ENCODE peak calls at places on chromosomes 12 and 14, in eight cellular contexts. One of them, this sample, is unnamed.

GRCh38 chr12:121791671-121792496 is 1.6 kb downstream of the RHOF start:
- DNase-seq in DND-41: no peak
- DNase-seq in HS-27A: no peak
- DNase-seq in heart right ventricle: no peak
- DNase-seq in hepatocyte: peak
- DNase-seq in kidney: peak
- DNase-seq in AG08396: no peak
- DNase-seq in HEK293T: no peak
- DNase-seq in this sample: no peak

GRCh38 chr14:41505491-41505890 is 101.2 kb upstream of the LRFN5 start:
- DNase-seq in DND-41: no peak
- DNase-seq in hepatocyte: peak
- DNase-seq in heart right ventricle: no peak
- DNase-seq in kidney: no peak
- DNase-seq in HEK293T: peak
- DNase-seq in HS-27A: no peak
- DNase-seq in AG08396: no peak
- DNase-seq in this sample: no peak

GRCh38 chr12:6608592-6609311 is 1.6 kb upstream of the CHD4 start:
- DNase-seq in AG08396: no peak
- DNase-seq in HEK293T: no peak
- DNase-seq in hepatocyte: no peak
- DNase-seq in kidney: peak
- DNase-seq in heart right ventricle: no peak
- DNase-seq in DND-41: peak
- DNase-seq in HS-27A: no peak
- DNase-seq in this sample: no peak

GRCh38 chr12:56224954-56225353 is 812 bp downstream of the NABP2 start:
- DNase-seq in HS-27A: no peak
- DNase-seq in kidney: no peak
- DNase-seq in AG08396: no peak
- DNase-seq in HEK293T: no peak
- DNase-seq in heart right ventricle: no peak
- DNase-seq in hepatocyte: no peak
- DNase-seq in DND-41: peak
- DNase-seq in this sample: no peak

GRCh38 chr14:27384124-27384523 is 786.3 kb upstream of the NOVA1 start:
- DNase-seq in HEK293T: no peak
- DNase-seq in kidney: peak
- DNase-seq in AG08396: no peak
- DNase-seq in DND-41: no peak
- DNase-seq in HS-27A: no peak
- DNase-seq in heart right ventricle: no peak
- DNase-seq in hepatocyte: no peak
- DNase-seq in this sample: no peak

GRCh38 chr14:89304972-89305703 is 111.9 kb downstream of the FOXN3 start:
- DNase-seq in AG08396: peak
- DNase-seq in DND-41: no peak
- DNase-seq in hepatocyte: peak
- DNase-seq in HEK293T: no peak
- DNase-seq in heart right ventricle: peak
- DNase-seq in kidney: no peak
- DNase-seq in HS-27A: no peak
- DNase-seq in this sample: peak

GRCh38 chr14:98466807-98467206 is 805.2 kb downstream of the BCL11B start:
- DNase-seq in HS-27A: no peak
- DNase-seq in DND-41: no peak
- DNase-seq in heart right ventricle: no peak
- DNase-seq in hepatocyte: no peak
- DNase-seq in kidney: no peak
- DNase-seq in HEK293T: no peak
- DNase-seq in AG08396: no peak
- DNase-seq in this sample: no peak

GRCh38 chr12:106113446-106114083 is 25.2 kb downstream of the NUAK1 start:
- DNase-seq in DND-41: no peak
- DNase-seq in hepatocyte: no peak
- DNase-seq in kidney: no peak
- DNase-seq in heart right ventricle: no peak
- DNase-seq in AG08396: no peak
- DNase-seq in HS-27A: no peak
- DNase-seq in HEK293T: no peak
- DNase-seq in this sample: no peak

GRCh38 chr12:49260165-49260564 is 4.7 kb upstream of the TUBA1C start:
- DNase-seq in DND-41: no peak
- DNase-seq in hepatocyte: no peak
- DNase-seq in kidney: no peak
- DNase-seq in AG08396: no peak
- DNase-seq in heart right ventricle: no peak
- DNase-seq in HS-27A: no peak
- DNase-seq in HEK293T: no peak
- DNase-seq in this sample: no peak

GRCh38 chr14:68608235-68608962 is 184.5 kb downstream of the ZFP36L1 start:
- DNase-seq in hepatocyte: no peak
- DNase-seq in HEK293T: no peak
- DNase-seq in heart right ventricle: no peak
- DNase-seq in DND-41: no peak
- DNase-seq in AG08396: no peak
- DNase-seq in kidney: no peak
- DNase-seq in HS-27A: no peak
- DNase-seq in this sample: no peak

GRCh38 chr12:112190626-112191025 is 65.3 kb downstream of the TRAFD1 start:
- DNase-seq in HEK293T: no peak
- DNase-seq in hepatocyte: no peak
- DNase-seq in HS-27A: no peak
- DNase-seq in kidney: no peak
- DNase-seq in AG08396: no peak
- DNase-seq in DND-41: no peak
- DNase-seq in heart right ventricle: no peak
- DNase-seq in this sample: no peak

GRCh38 chr14:92466068-92466458 is 47.5 kb upstream of the RIN3 start:
- DNase-seq in HEK293T: no peak
- DNase-seq in AG08396: no peak
- DNase-seq in kidney: no peak
- DNase-seq in DND-41: no peak
- DNase-seq in hepatocyte: no peak
- DNase-seq in heart right ventricle: no peak
- DNase-seq in HS-27A: no peak
- DNase-seq in this sample: no peak

GRCh38 chr12:91256471-91256870 is 73.9 kb upstream of the DCN start:
- DNase-seq in HS-27A: no peak
- DNase-seq in hepatocyte: peak
- DNase-seq in HEK293T: no peak
- DNase-seq in heart right ventricle: no peak
- DNase-seq in kidney: no peak
- DNase-seq in DND-41: no peak
- DNase-seq in AG08396: no peak
- DNase-seq in this sample: no peak

GRCh38 chr14:69475194-69475818 is 9.2 kb upstream of the PLEKHD1 start:
- DNase-seq in heart right ventricle: no peak
- DNase-seq in HS-27A: no peak
- DNase-seq in DND-41: peak
- DNase-seq in kidney: no peak
- DNase-seq in HEK293T: peak
- DNase-seq in hepatocyte: peak
- DNase-seq in AG08396: no peak
- DNase-seq in this sample: peak

GRCh38 chr14:75200451-75200850 is 24.0 kb upstream of the TMED10 start:
- DNase-seq in DND-41: no peak
- DNase-seq in HEK293T: no peak
- DNase-seq in HS-27A: no peak
- DNase-seq in hepatocyte: peak
- DNase-seq in heart right ventricle: no peak
- DNase-seq in AG08396: no peak
- DNase-seq in kidney: peak
- DNase-seq in this sample: no peak

GRCh38 chr12:105930612-105931011 is 208.1 kb downstream of the NUAK1 start:
- DNase-seq in hepatocyte: no peak
- DNase-seq in HEK293T: no peak
- DNase-seq in DND-41: no peak
- DNase-seq in HS-27A: no peak
- DNase-seq in heart right ventricle: no peak
- DNase-seq in AG08396: no peak
- DNase-seq in kidney: no peak
- DNase-seq in this sample: no peak

GRCh38 chr12:128339121-128339520 is 72.2 kb downstream of the TMEM132C start:
- DNase-seq in kidney: no peak
- DNase-seq in hepatocyte: peak
- DNase-seq in heart right ventricle: no peak
- DNase-seq in HEK293T: no peak
- DNase-seq in HS-27A: no peak
- DNase-seq in DND-41: no peak
- DNase-seq in AG08396: no peak
- DNase-seq in this sample: no peak

GRCh38 chr12:60197589-60197988 is 601.8 kb downstream of the SLC16A7 start:
- DNase-seq in kidney: no peak
- DNase-seq in HEK293T: no peak
- DNase-seq in AG08396: no peak
- DNase-seq in heart right ventricle: no peak
- DNase-seq in HS-27A: no peak
- DNase-seq in DND-41: no peak
- DNase-seq in hepatocyte: no peak
- DNase-seq in this sample: no peak

GRCh38 chr12:112183141-112183581 is 57.8 kb downstream of the TRAFD1 start:
- DNase-seq in HS-27A: no peak
- DNase-seq in DND-41: no peak
- DNase-seq in HEK293T: no peak
- DNase-seq in heart right ventricle: no peak
- DNase-seq in AG08396: peak
- DNase-seq in kidney: no peak
- DNase-seq in hepatocyte: no peak
- DNase-seq in this sample: peak

GRCh38 chr12:11499802-11500201 is 104.4 kb upstream of the PRB2 start:
- DNase-seq in HEK293T: no peak
- DNase-seq in AG08396: no peak
- DNase-seq in kidney: no peak
- DNase-seq in heart right ventricle: no peak
- DNase-seq in hepatocyte: no peak
- DNase-seq in DND-41: no peak
- DNase-seq in HS-27A: no peak
- DNase-seq in this sample: no peak

This sample was measured in GM10248.